ENCODE peak calls at places on chromosomes 2 and 18, in five cellular contexts. F is HEK293T; J is adrenal gland; O is stimulated activated CD4-positive, alpha-beta T cell treated with anti-CD3 and anti-CD28 coated beads, Interleukin-12 subunit alpha, Interleukin-12 subunit beta, amount 100 ng/mL, for 4 hours; Y is activated CD4-positive, CD25-positive, alpha-beta regulatory T cell treated with anti-CD3 and anti-CD28 coated beads, Interleukin-2, amount 50 U/mL, for 72 hours. S is an unnamed sample.

GRCh38 chr2:65366595-65367125 is 65.7 kb downstream of the SPRED2 start:
- DNase-seq in F (peak; percentile 60), Y (no peak), J (peak; percentile 53), O (no peak), S (peak; percentile 58)

GRCh38 chr18:36396190-36396589 is 98.7 kb downstream of the FHOD3 start:
- DNase-seq in J (no peak), Y (no peak), O (no peak), F (no peak), S (no peak)

GRCh38 chr18:524496-524895 is 24.0 kb upstream of the COLEC12 start:
- DNase-seq in O (no peak), Y (no peak), F (no peak), J (no peak), S (no peak)

GRCh38 chr2:48566582-48566981 is 36.6 kb downstream of the STON1 start:
- DNase-seq in Y (no peak), O (no peak), J (no peak), F (peak; percentile 19), S (no peak)

GRCh38 chr18:75198046-75198445 is 10.9 kb downstream of the PTGR3 start:
- DNase-seq in J (no peak), F (no peak), O (no peak), Y (no peak), S (no peak)

GRCh38 chr2:71683070-71683469 is 229.7 kb downstream of the DYSF start:
- DNase-seq in J (no peak), Y (no peak), O (no peak), F (no peak), S (no peak)

GRCh38 chr2:182208421-182208820 is 218.4 kb downstream of the PDE1A start:
- DNase-seq in O (no peak), J (no peak), Y (no peak), F (no peak), S (no peak)

GRCh38 chr2:134362152-134362653 is 108.3 kb downstream of the MGAT5 start:
- DNase-seq in Y (no peak), O (no peak), F (no peak), J (no peak), S (no peak)